ENCODE peak calls at places on chromosomes 5 and 9, in five cellular contexts. P, Z, K, Q and A are unnamed samples.

GRCh38 chr5:96638566-96638965 is 23.6 kb upstream of the CAST start:
- DNase-seq in P (no peak), Z (no peak), K (no peak), Q (no peak), A (no peak)

GRCh38 chr5:91312698-91313097 is 70.4 kb downstream of the ARRDC3 start:
- DNase-seq in P (no peak), Z (no peak), K (no peak), Q (no peak), A (no peak)

GRCh38 chr9:78031271-78031825 is at the start of gene GNAQ:
- DNase-seq in P (peak; percentile 78), Z (no peak), K (no peak), Q (peak; percentile 75), A (peak; percentile 20)

GRCh38 chr5:15584528-15584927 is 84.5 kb downstream of the FBXL7 start:
- DNase-seq in P (no peak), Z (no peak), K (no peak), Q (no peak), A (no peak)

GRCh38 chr9:118962426-118962825 is 406.8 kb downstream of the BRINP1 start:
- DNase-seq in P (no peak), Z (no peak), K (no peak), Q (no peak), A (no peak)

GRCh38 chr5:80654054-80654390 is 430 bp upstream of the MSH3 start:
- DNase-seq in P (no peak), Z (no peak), K (peak; percentile 81), Q (peak; percentile 56), A (no peak)

GRCh38 chr9:96885424-96885823 is 31.1 kb upstream of the ZNF782 start:
- DNase-seq in P (no peak), Z (no peak), K (no peak), Q (no peak), A (no peak)

GRCh38 chr9:114434878-114435311 is 47.1 kb upstream of the AKNA start:
- DNase-seq in P (no peak), Z (peak; percentile 20), K (no peak), Q (peak; percentile 64), A (no peak)

GRCh38 chr9:133799106-133799505 is 61.0 kb upstream of the SARDH start:
- DNase-seq in P (no peak), Z (no peak), K (no peak), Q (no peak), A (no peak)

GRCh38 chr9:109319631-109320233 is 1.1 kb downstream of the EPB41L4B start:
- DNase-seq in P (peak; percentile 71), Z (no peak), K (no peak), Q (peak; percentile 64), A (no peak)

GRCh38 chr5:108654042-108654441 is 93.7 kb upstream of the FER start:
- DNase-seq in P (no peak), Z (no peak), K (no peak), Q (no peak), A (no peak)

GRCh38 chr9:115606851-115607250 is 488.9 kb upstream of the TNC start:
- DNase-seq in P (no peak), Z (no peak), K (no peak), Q (no peak), A (no peak)

GRCh38 chr9:92804727-92805126 is 40.1 kb upstream of the BICD2 start:
- DNase-seq in P (no peak), Z (no peak), K (no peak), Q (no peak), A (no peak)

GRCh38 chr5:9054821-9055589 is 490.9 kb downstream of the SEMA5A start:
- DNase-seq in P (no peak), Z (no peak), K (no peak), Q (no peak), A (no peak)

GRCh38 chr5:83476470-83476817 is 4.9 kb downstream of the VCAN start:
- DNase-seq in P (no peak), Z (no peak), K (no peak), Q (no peak), A (no peak)

GRCh38 chr5:57825026-57825683 is 342.5 kb upstream of the ACTBL2 start:
- DNase-seq in P (no peak), Z (no peak), K (no peak), Q (no peak), A (no peak)

GRCh38 chr9:96856363-96857286 is 2.3 kb upstream of the ZNF782 start:
- DNase-seq in P (peak; percentile 72), Z (peak; percentile 68), K (peak; percentile 84), Q (peak; percentile 54), A (peak; percentile 63)

GRCh38 chr5:141360685-141361084 is 891 bp downstream of the PCDHGB2 start:
- DNase-seq in P (no peak), Z (no peak), K (no peak), Q (no peak), A (no peak)

GRCh38 chr9:132864277-132864676 is 13.8 kb downstream of the AK8 start:
- DNase-seq in P (no peak), Z (no peak), K (no peak), Q (no peak), A (no peak)

GRCh38 chr5:149596712-149597111 is 15.4 kb downstream of the ARHGEF37 start:
- DNase-seq in P (no peak), Z (no peak), K (no peak), Q (no peak), A (no peak)

GRCh38 chr5:125835293-125836172 is 587.7 kb upstream of the GRAMD2B start:
- DNase-seq in P (peak; percentile 63), Z (no peak), K (peak; percentile 57), Q (peak; percentile 41), A (no peak)

DNA sequence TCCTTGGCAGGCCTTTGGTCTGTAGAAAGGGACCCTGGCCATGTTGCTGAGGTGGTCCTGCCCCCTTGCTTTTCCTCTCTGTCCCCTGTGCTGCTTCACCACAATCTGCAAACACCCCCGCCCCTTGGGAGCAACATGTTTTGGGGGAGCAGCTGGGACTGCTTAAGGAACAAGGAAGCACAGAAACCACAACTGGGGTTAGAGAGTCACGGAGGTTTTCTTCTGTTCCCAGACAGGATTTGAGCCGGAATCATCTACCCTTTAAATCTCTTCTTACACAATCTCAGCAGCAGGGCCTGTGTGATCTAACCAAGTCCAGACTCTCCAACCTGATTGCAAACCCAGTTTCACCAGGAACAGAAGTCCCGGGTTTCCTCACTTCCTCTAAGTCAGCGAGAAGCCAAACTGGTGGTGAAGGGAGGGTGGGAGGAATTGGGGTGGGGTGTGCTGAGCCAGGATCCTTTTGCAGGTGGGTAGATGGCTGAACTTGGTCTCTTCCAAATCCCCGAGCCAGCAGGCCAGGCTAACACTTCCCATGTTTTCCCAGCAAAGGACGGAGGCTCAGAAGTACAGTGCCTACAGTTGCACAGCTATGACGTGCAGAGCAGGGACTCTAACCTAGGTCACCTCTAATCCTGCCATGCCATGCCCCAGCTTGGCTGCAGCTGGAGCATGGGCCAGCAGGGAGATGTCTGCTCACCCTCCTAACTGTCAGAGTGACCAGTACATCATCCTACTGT is 25.0 kb downstream of the SH3PXD2B start:
- DNase-seq in P (no peak), Z (no peak), K (peak; percentile 62), Q (no peak), A (no peak)
- H3K4me1 ChIP-seq in P (peaks cover 44% of the 10 kb centered on the region), Z (no peaks in the 10 kb centered on the region), K (no peaks in the 10 kb centered on the region), Q (peaks cover 12% of the 10 kb centered on the region), A (no peaks in the 10 kb centered on the region)

DNA sequence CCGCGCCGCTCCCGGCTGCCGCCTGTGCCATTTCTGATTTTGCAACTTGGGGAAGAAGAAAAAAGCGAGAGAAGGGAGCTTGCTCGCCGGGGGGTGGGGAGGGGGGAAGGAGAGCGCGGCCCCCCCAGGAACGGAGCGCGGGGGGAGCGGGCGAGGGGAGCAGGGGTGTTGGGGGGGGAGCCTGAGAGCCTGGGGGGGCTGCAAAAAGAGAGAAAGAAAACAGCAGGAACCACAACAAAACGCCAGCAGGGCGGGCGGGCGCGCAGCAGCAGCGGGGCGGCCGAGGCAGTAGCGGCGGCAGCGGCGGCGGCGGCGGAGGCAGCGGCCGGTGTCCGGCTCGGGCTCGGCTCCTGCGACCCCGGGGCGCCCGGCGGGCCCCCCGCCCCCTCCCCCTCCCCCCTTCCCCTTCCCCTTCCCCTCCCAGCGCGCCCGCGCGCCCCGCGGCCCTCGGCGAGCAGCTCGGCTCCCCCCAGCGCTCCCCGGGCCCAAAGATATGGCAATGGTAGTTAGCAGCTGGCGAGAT is 1.6 kb downstream of the NR2F1 start:
- DNase-seq in P (no peak), Z (no peak), K (no peak), Q (peak; percentile 70), A (no peak)
- H3K27me3 ChIP-seq in P (peaks cover 72% of the 10 kb centered on the region), Z (peaks cover 47% of the 10 kb centered on the region), K (no peaks in the 10 kb centered on the region), Q (no peaks in the 10 kb centered on the region), A (peaks cover 68% of the 10 kb centered on the region)

DNA sequence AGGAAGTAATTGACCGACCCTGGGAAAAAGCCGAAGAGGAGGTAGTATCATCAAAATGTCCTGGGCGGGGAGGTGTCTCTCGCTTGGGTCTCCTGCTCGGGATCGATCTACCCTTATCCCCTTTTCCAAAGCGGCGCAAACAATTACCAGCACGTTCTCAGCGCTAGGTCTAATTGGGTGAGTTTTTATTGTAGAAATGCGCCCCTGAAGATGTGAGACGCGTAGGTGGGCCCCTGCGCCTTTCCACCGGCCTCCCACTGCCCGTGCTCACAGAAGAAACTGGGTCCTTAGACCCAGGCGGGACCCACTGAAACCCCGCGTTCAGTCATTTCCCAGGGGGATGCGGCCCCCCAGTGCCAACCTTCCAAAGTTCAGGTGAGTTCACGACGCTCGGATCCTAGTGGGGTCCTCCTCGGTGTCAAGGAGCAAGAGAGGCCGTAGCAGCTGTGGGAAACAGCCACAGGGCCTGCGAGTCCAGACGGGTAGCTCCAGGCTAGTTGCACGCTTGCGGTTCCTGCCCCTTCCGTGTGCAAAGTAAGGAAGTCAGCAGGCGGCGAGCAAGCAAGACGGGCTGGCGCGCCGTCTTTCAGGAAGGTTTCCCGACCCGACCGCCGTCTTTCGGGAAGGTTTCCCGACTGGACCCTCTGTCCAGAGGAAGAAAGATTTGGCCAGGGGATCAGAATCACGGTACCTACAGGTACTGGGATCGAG is 1.5 kb downstream of the SMIM32 start:
- DNase-seq in P (peak; percentile 61), Z (no peak), K (no peak), Q (peak; percentile 24), A (no peak)
- H3K4me3 ChIP-seq in P (no peak overlapping the region), Z (no peak overlapping the region), K (peak overlapping the region; percentile 34), Q (no peak overlapping the region), A (no peak overlapping the region)

GRCh38 chr5:139301766-139302499 is 8.4 kb downstream of the MATR3 start:
- DNase-seq in P (no peak), Z (no peak), K (no peak), Q (no peak), A (no peak)
- H3K4me1 ChIP-seq in P (peaks cover 91% of the 10 kb centered on the region), Z (peaks cover 99% of the 10 kb centered on the region), K (no peaks in the 10 kb centered on the region), Q (peaks cover 4% of the 10 kb centered on the region), A (peaks cover 98% of the 10 kb centered on the region)

DNA sequence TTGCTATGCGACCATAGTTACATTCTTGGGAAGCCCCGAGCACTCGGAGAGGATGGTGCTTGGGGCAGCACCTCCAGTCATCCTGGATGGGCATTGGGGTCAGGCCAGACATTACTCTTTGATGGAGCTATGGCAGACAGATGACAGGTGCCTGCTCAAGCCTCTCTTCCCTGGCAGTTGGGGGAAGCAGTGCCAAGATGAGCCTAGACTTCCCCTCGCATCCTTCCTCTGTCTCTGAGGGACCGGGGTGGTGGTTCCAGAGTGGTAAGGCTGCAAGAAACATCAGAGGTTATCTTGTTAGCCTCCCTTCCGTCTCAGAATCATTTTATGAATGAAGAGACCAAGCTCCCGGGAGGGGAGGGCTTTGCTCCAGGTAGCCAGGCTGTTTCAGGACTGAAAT is 2.8 kb upstream of the HMCN2 start:
- DNase-seq in P (no peak), Z (no peak), K (peak; percentile 11), Q (no peak), A (no peak)
- H3K27me3 ChIP-seq in P (peaks cover 34% of the 10 kb centered on the region), Z (peaks cover 18% of the 10 kb centered on the region), K (no peaks in the 10 kb centered on the region), Q (peaks cover 36% of the 10 kb centered on the region), A (peaks cover 27% of the 10 kb centered on the region)

DNA sequence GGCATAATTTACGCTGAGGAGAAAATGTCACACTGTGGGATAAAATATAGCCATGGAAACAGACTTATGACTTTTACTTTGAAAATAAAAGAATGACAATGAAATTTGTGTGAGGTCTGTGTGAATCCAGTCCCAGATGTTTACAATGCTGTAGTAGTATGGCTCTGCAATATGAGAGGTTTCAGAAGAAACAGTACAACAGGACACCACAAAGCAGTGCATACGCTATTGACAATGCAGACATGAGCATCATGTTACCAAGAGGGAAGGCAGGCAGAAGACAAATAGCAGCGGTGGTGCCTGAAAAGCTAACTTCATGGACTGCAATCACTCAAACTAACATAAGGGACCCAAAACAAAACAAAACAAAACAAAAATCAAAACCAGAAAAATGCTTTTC is 1.8 kb downstream of the FGF10 start:
- DNase-seq in P (no peak), Z (no peak), K (no peak), Q (no peak), A (no peak)
- H3K4me3 ChIP-seq in P (peak overlapping the region; percentile 51), Z (no peak overlapping the region), K (peak overlapping the region; percentile 20), Q (no peak overlapping the region), A (no peak overlapping the region)